ENCODE peak calls at places on chromosomes 12 and 14, in ten cellular contexts. U is A549, O is HCT116, M is WTC11, P is endothelial cell of umbilical vein, X is SK-N-SH, R is GM12878, S is K562, G is NB4, D is H1. I is an unnamed sample.

GRCh38 chr14:105937253-105938054 is 411.1 kb downstream of the TMEM121 start:
- DNase-seq in M (no peak), S (no peak), R (no peak), D (no peak), P (no peak), O (no peak), U (no peak), X (no peak), G (no peak), I (no peak)

GRCh38 chr14:98742001-98742400 is 530.0 kb downstream of the BCL11B start:
- DNase-seq in D (peak), P (no peak), U (no peak), S (no peak), M (no peak), O (no peak), X (no peak), G (no peak), R (no peak), I (no peak)

GRCh38 chr12:121465921-121466799 is 66.2 kb downstream of the RNF34 start:
- DNase-seq in D (no peak), S (peak), M (no peak), O (no peak), U (peak), X (peak), R (no peak), P (peak), G (peak), I (no peak)

GRCh38 chr14:65044596-65044959 is 57.7 kb downstream of the MAX start:
- DNase-seq in O (no peak), X (no peak), U (no peak), R (no peak), D (no peak), P (no peak), M (no peak), G (peak), S (peak), I (no peak)

GRCh38 chr12:122489038-122489437 is 11.7 kb downstream of the ZCCHC8 start:
- DNase-seq in P (no peak), R (no peak), U (no peak), S (peak), X (no peak), O (no peak), G (no peak), M (no peak), D (no peak), I (peak)

GRCh38 chr12:11725616-11726015 is 76.1 kb downstream of the ETV6 start:
- DNase-seq in M (no peak), R (no peak), X (no peak), G (peak), U (no peak), O (no peak), S (no peak), P (no peak), D (no peak), I (no peak)

GRCh38 chr12:66036317-66036716 is 94.2 kb downstream of the LLPH start:
- DNase-seq in X (no peak), G (no peak), M (no peak), U (peak), S (no peak), R (no peak), D (no peak), P (peak), O (peak), I (peak)

GRCh38 chr14:36944307-36945010 is 227.9 kb downstream of the SLC25A21 start:
- DNase-seq in O (no peak), U (no peak), S (no peak), R (no peak), X (no peak), D (no peak), M (no peak), G (no peak), P (no peak), I (no peak)

GRCh38 chr12:50174971-50175715 is 8.0 kb upstream of the CERS5 start:
- DNase-seq in U (peak), R (no peak), X (peak), S (peak), G (peak), O (peak), P (peak), D (no peak), M (no peak), I (peak)

GRCh38 chr14:74444866-74445265 is 18.9 kb upstream of the SYNDIG1L start:
- DNase-seq in O (no peak), X (no peak), U (no peak), D (no peak), M (peak), G (no peak), S (no peak), P (no peak), R (no peak), I (no peak)

GRCh38 chr12:112997506-112997905 is 19.2 kb downstream of the OAS2 start:
- DNase-seq in X (no peak), O (no peak), P (no peak), U (no peak), R (no peak), D (no peak), S (no peak), G (no peak), M (no peak), I (no peak)

GRCh38 chr12:62484234-62484633 is 17.6 kb downstream of the MON2 start:
- DNase-seq in U (no peak), S (no peak), P (no peak), X (no peak), G (no peak), O (no peak), R (no peak), M (no peak), D (no peak), I (no peak)

GRCh38 chr14:52863339-52863700 is 71.9 kb upstream of the GNPNAT1 start:
- DNase-seq in U (no peak), S (no peak), D (no peak), G (no peak), M (no peak), X (no peak), R (no peak), P (no peak), O (no peak), I (no peak)

GRCh38 chr12:109701064-109701463 is 12.6 kb upstream of the FAM222A start:
- DNase-seq in S (no peak), X (peak), G (no peak), O (no peak), D (no peak), R (no peak), P (no peak), M (no peak), U (no peak), I (no peak)

DNA sequence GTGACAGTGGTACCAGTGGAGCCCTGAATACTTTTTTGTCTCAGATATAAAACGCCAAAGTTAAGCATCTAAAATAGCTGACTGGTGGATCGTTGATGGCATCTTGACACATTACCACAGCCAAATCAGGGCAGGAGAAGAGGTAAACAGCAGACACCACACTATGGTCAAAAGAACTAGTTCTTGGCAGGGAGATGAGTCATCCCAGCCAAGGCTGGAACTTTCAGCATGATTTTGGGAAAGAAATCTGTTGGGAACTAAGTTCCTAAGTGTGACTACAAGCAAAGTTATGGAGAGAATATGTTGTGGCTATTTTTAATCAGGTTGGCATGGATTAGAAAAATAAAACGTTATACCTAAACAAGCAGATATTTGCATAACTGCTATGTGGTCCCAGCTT is 36.9 kb downstream of the LGR5 start:
- DNase-seq in G (no peak), R (no peak), U (no peak), S (no peak), M (no peak), X (no peak), P (no peak), D (no peak), O (no peak), I (no peak)
- TF ChIP-seq MAX in G (no peak), R (no peak), U (no peak), S (no peak), M (no peak), X (no peak), P (no peak), D (no peak), O (no peak), I (no peak)

DNA sequence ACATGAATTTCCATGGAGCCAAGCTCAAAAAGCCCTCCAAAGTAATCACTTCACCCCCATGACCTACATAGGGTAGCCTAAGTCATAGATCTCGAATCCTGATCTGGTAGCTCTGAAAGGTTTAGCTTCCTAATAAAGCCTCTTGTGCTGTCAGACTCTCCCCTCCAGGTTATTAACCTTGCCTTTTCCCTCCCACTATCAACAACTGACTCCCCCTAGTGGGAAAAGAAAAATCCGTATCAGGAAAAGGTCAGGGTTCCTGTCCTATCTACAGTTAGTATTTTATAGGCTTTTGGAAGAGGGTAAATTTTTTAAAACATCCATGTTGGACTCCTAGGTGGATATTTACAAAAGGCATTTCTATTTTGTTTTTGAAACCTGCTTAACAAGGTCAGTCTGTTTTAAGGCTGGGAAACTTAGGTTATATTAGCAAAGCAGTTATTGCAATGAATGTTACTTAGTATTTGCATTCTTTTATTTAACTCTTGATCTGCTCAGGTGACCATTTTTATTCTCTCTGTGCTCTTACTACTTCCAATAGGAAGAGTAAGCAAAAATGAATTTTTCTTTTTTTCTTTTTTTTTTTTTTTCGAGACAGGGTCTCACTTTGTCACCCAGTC is 8.0 kb downstream of the YY1 start:
- DNase-seq in P (peak), G (peak), X (peak), M (no peak), O (peak), R (no peak), D (no peak), U (peak), S (peak), I (peak)
- TF ChIP-seq MAX in P (no peak), G (no peak), X (no peak), M (no peak), O (no peak), R (no peak), D (no peak), U (no peak), S (no peak), I (no peak)

GRCh38 chr14:76780360-76780759 is 19.1 kb downstream of the VASH1 start:
- DNase-seq in M (no peak), R (no peak), O (no peak), G (no peak), X (no peak), P (no peak), D (no peak), S (no peak), U (no peak), I (no peak)

GRCh38 chr14:76781648-76782051 is 20.4 kb downstream of the VASH1 start:
- DNase-seq in P (no peak), G (no peak), U (no peak), D (no peak), R (no peak), M (no peak), X (no peak), O (no peak), S (peak), I (no peak)

GRCh38 chr14:76782885-76783566 is 21.8 kb downstream of the VASH1 start:
- DNase-seq in U (no peak), X (no peak), D (peak), O (no peak), M (no peak), G (no peak), R (no peak), P (no peak), S (no peak), I (no peak)

GRCh38 chr14:76780875-76781647 is 19.8 kb downstream of the VASH1 start:
- DNase-seq in P (no peak), X (peak), D (peak), G (no peak), S (no peak), O (no peak), M (no peak), U (no peak), R (no peak), I (no peak)

GRCh38 chr14:76782115-76782884 is 21.0 kb downstream of the VASH1 start:
- DNase-seq in M (no peak), R (no peak), O (no peak), X (no peak), S (no peak), G (no peak), D (peak), U (no peak), P (no peak), I (no peak)
- TF ChIP-seq MAX in M (no peak), R (no peak), O (no peak), X (no peak), S (no peak), G (no peak), D (no peak), U (no peak), P (no peak), I (no peak)

GRCh38 chr14:28779416-28779941 is 12.9 kb downstream of the FOXG1 start:
- DNase-seq in D (no peak), U (no peak), M (no peak), S (no peak), G (no peak), O (no peak), R (no peak), P (no peak), X (no peak), I (no peak)

GRCh38 chr14:28780843-28781503 is 14.4 kb downstream of the FOXG1 start:
- DNase-seq in O (no peak), X (no peak), P (no peak), U (no peak), R (no peak), D (no peak), S (no peak), G (no peak), M (no peak), I (no peak)

GRCh38 chr14:28784262-28785021 is 17.9 kb downstream of the FOXG1 start:
- DNase-seq in M (no peak), U (no peak), D (no peak), S (no peak), G (no peak), O (no peak), X (no peak), P (no peak), R (no peak), I (no peak)

GRCh38 chr14:28783593-28784143 is 17.1 kb downstream of the FOXG1 start:
- DNase-seq in X (no peak), R (no peak), O (no peak), M (no peak), G (no peak), D (no peak), U (no peak), S (no peak), P (no peak), I (no peak)

GRCh38 chr14:28785096-28785952 is 18.7 kb downstream of the FOXG1 start:
- DNase-seq in G (no peak), M (peak), O (no peak), X (no peak), D (peak), S (no peak), P (no peak), U (no peak), R (no peak), I (no peak)
- TF ChIP-seq MAX in G (no peak), M (peak), O (no peak), X (peak), D (peak), S (no peak), P (no peak), U (no peak), R (no peak), I (no peak)

GRCh38 chr12:4322789-4323188 is 1.8 kb downstream of the TIGAR start:
- DNase-seq in R (no peak), O (no peak), D (no peak), M (no peak), S (no peak), P (no peak), X (no peak), G (no peak), U (no peak), I (no peak)

GRCh38 chr12:4320859-4321701 is at the start of gene TIGAR:
- DNase-seq in P (peak), M (peak), D (peak), X (peak), G (peak), S (peak), O (peak), R (peak), U (peak), I (peak)

GRCh38 chr12:4325984-4326383 is 5.0 kb downstream of the TIGAR start:
- DNase-seq in R (no peak), P (no peak), X (no peak), S (no peak), O (no peak), D (no peak), U (no peak), G (no peak), M (no peak), I (no peak)

GRCh38 chr12:4324366-4324765 is 3.4 kb downstream of the TIGAR start:
- DNase-seq in R (no peak), P (no peak), D (no peak), S (no peak), M (no peak), U (no peak), X (no peak), G (no peak), O (no peak), I (no peak)

DNA sequence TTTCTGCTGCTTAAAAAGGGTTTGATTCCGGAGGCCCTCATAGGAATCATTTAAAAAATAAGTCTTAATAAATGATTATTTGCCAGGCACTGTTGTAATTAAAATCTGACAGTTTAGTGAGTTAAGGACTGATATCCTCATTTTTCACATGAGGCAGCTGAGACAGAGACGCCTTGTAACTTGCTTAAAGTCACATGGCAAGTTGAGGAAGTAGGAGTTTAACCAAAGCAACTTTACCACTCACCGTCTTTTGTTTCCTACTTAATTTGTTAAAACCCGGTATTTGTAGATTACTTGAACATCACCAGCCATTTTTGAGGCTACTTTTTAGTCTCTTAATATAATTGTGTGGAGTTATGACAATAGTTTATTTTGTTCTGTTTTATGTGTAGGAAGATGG is 2.4 kb downstream of the TIGAR start:
- DNase-seq in M (no peak), U (no peak), S (no peak), O (no peak), P (no peak), X (no peak), R (no peak), G (no peak), D (no peak), I (no peak)
- TF ChIP-seq MAX in M (no peak), U (no peak), S (no peak), O (no peak), P (no peak), X (no peak), R (peak), G (peak), D (no peak), I (no peak)

DNA sequence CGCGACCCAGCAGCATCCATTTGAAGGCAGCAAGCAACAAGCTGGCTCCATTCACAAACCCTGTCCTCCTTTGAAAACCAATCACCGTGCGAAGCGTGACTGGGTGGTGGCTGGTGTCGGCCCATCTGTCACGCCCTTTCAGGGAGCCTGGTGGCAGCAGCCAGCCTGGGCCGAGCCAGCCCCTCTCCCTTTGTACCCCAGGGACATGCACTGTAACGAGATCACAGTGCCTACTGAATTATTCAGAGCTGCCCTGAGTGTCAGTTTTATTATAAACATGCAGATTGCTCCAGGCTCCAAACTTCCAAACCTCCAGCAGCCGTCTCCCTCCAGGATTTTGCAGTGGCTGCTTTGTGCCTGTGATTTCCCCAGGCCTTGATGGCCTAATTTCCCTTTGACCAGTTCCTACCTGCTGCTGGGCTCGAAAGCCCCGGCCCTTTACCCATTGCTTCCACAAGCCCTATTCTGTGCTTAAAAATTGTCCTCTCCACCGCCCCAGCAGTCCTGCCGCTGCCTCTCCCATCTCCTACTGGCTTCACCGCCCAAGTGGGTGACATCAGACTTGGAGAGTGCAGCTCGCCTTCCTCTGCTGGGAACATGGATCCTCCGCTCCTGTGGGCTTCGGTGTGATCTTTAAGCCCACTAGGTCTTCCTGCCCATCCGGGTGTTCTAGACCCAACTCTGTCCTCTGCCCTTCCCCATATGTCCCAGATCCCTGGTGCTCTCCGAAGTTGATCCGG is 22.5 kb upstream of the CTDSP2 start:
- DNase-seq in D (peak), X (peak), P (no peak), R (no peak), G (no peak), M (no peak), S (no peak), U (no peak), O (no peak), I (no peak)
- TF ChIP-seq MAX in D (peak), X (no peak), P (no peak), R (no peak), G (no peak), M (no peak), S (no peak), U (no peak), O (no peak), I (no peak)

DNA sequence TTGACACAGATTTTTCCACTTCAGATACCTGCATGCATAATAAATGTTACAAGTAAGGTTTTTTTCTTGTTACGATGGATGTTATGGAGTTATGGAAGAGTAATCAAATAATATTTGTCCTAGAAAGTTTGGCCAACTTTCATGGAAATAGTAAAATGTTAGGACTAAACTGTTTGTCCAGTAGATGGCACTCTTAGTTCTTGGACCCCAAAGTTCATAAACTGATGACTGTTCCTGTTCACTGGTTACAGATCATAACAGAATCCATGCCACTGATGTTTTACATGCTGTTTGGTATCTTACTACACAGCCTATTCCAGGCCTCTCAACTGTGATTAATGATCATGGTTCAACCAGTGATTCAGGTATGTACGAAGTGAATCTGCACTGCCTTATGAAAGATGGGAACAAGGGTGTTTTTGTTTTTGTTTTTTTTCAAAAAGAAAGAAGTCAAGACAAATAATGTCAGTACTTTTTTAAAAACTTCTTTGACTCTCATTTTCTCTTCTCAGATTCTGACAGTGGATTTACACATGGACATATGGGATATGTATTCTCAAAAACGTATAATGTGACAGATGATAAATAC is 48.8 kb upstream of the SLCO1C1 start:
- DNase-seq in U (peak), D (no peak), M (no peak), S (no peak), X (peak), P (peak), G (peak), R (no peak), O (peak), I (peak)
- TF ChIP-seq MAX in U (no peak), D (no peak), M (no peak), S (no peak), X (no peak), P (no peak), G (peak), R (no peak), O (no peak), I (no peak)

DNA sequence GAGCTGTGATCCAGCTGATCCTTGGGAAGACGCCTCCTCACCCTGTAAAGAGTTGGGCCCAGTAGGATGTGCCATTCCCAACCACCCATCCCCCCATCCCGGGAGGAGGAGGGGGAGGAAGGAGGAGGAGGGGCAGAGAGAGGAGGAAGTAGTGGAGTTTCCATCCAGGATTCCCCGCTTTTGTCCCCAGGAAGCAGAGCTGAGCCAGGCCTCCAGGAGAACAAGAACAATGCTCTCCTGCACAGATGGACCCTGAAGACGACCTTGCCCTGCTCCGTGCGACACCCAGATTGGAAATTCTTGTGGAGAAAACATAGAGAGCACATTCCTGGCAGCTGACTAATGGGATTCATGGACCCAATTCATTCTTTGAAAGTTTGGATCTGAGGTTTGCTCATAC is 132.3 kb upstream of the CRY1 start:
- DNase-seq in X (no peak), P (no peak), S (no peak), U (peak), R (no peak), G (no peak), M (peak), D (peak), O (no peak), I (peak)
- TF ChIP-seq MAX in X (no peak), P (no peak), S (no peak), U (no peak), R (no peak), G (no peak), M (no peak), D (no peak), O (no peak), I (no peak)

I was measured in HepG2.